ENCODE peak calls at places on chromosomes 16 and 17, in nine cellular contexts. X is ascending aorta, Q is tibial nerve, C is fibroblast of pulmonary artery, P is A549, W is prostate gland, U is dorsolateral prefrontal cortex, R is HCT116, H is sigmoid colon. A is an unnamed sample.

GRCh38 chr17:72631568-72631967 is 460.9 kb downstream of the SLC39A11 start:
- DNase-seq in C (no peak), X (no peak), R (no peak), H (no peak), Q (no peak), U (no peak), P (no peak), W (no peak), A (no peak)

GRCh38 chr17:62740066-62740465 is 68.0 kb downstream of the MARCHF10 start:
- DNase-seq in P (no peak), W (no peak), R (no peak), C (no peak), Q (no peak), X (no peak), U (no peak), H (no peak), A (no peak)

GRCh38 chr17:28141783-28142182 is 99.3 kb downstream of the NLK start:
- DNase-seq in C (no peak), Q (no peak), X (no peak), R (no peak), H (no peak), U (no peak), W (no peak), P (no peak), A (no peak)

GRCh38 chr16:15435216-15435864 is 952 bp downstream of the BMERB1 start:
- DNase-seq in W (no peak), Q (no peak), H (no peak), P (no peak), X (no peak), U (no peak), C (no peak), R (no peak), A (no peak)

GRCh38 chr17:50208611-50209061 is 7.2 kb upstream of the COL1A1 start:
- DNase-seq in W (no peak), H (peak), U (no peak), X (peak), P (no peak), C (peak), R (no peak), Q (no peak), A (no peak)

GRCh38 chr17:76734080-76734840 is 2.9 kb downstream of the SRSF2 start:
- DNase-seq in P (peak), W (no peak), R (no peak), X (no peak), U (no peak), H (no peak), C (peak), Q (no peak), A (no peak)

GRCh38 chr16:1809281-1809801 is 15.8 kb upstream of the IGFALS start:
- DNase-seq in H (no peak), R (no peak), X (no peak), U (no peak), Q (no peak), P (peak), C (no peak), W (no peak), A (no peak)

GRCh38 chr17:77875051-77875780 is 83.3 kb upstream of the TNRC6C start:
- DNase-seq in X (no peak), P (no peak), W (no peak), Q (no peak), H (no peak), C (peak), R (no peak), U (no peak), A (no peak)

GRCh38 chr16:3149630-3150345 is 15.0 kb downstream of the ZNF213 start:
- DNase-seq in U (peak), X (peak), Q (peak), W (peak), R (no peak), P (peak), H (peak), C (peak), A (no peak)

GRCh38 chr17:27984816-27985215 is 57.7 kb upstream of the NLK start:
- DNase-seq in H (no peak), X (no peak), Q (no peak), P (no peak), U (no peak), R (no peak), C (no peak), W (no peak), A (no peak)

GRCh38 chr16:71803305-71803690 is 5.3 kb downstream of the AP1G1 start:
- DNase-seq in C (no peak), U (no peak), W (no peak), X (no peak), R (no peak), H (no peak), P (no peak), Q (no peak), A (no peak)

GRCh38 chr17:63438092-63439051 is 7.7 kb downstream of the CYB561 start:
- DNase-seq in R (no peak), C (no peak), U (no peak), P (no peak), X (no peak), H (no peak), W (no peak), Q (no peak), A (no peak)

GRCh38 chr17:62703776-62704380 is 76.4 kb downstream of the MRC2 start:
- DNase-seq in H (peak), P (peak), C (peak), X (peak), R (no peak), U (peak), W (peak), Q (peak), A (no peak)

GRCh38 chr17:7475764-7476422 is 3.5 kb downstream of the ZBTB4 start:
- DNase-seq in C (no peak), R (no peak), X (peak), Q (peak), H (peak), W (no peak), U (no peak), P (no peak), A (no peak)

GRCh38 chr16:47847220-47847970 is 308.4 kb downstream of the ABCC12 start:
- DNase-seq in H (no peak), U (no peak), X (no peak), C (peak), Q (no peak), W (no peak), P (no peak), R (no peak), A (no peak)

GRCh38 chr17:75412455-75413317 is 7.2 kb upstream of the GRB2 start:
- DNase-seq in U (peak), R (peak), H (peak), Q (peak), P (peak), W (peak), C (peak), X (peak), A (no peak)

GRCh38 chr17:50285941-50286340 is 11.7 kb downstream of the TMEM92 start:
- DNase-seq in H (no peak), C (no peak), U (no peak), Q (no peak), X (no peak), W (no peak), P (no peak), R (no peak), A (no peak)

GRCh38 chr17:2064980-2065785 is 10.3 kb downstream of the HIC1 start:
- DNase-seq in U (no peak), X (no peak), H (no peak), Q (no peak), P (peak), C (peak), W (no peak), R (no peak), A (no peak)

GRCh38 chr17:69769050-69769449 is 306.0 kb upstream of the KCNJ16 start:
- DNase-seq in R (no peak), C (no peak), Q (no peak), P (no peak), W (no peak), H (no peak), X (no peak), U (no peak), A (no peak)

GRCh38 chr16:19014456-19014855 is 30.7 kb downstream of the TMC7 start:
- DNase-seq in W (no peak), P (peak), Q (no peak), H (no peak), X (no peak), R (no peak), U (no peak), C (peak), A (no peak)

GRCh38 chr17:72386619-72387237 is 265.9 kb downstream of the SOX9 start:
- DNase-seq in H (no peak), C (no peak), R (no peak), X (no peak), W (no peak), Q (no peak), U (no peak), P (peak), A (no peak)

GRCh38 chr17:4492762-4493561 is 5.7 kb upstream of the SPNS2 start:
- DNase-seq in C (peak), U (no peak), R (no peak), X (no peak), W (no peak), Q (peak), P (peak), H (no peak), A (no peak)

GRCh38 chr17:55710410-55710809 is 12.3 kb downstream of the TMEM100 start:
- DNase-seq in U (no peak), W (no peak), C (peak), P (no peak), R (no peak), Q (no peak), X (no peak), H (no peak), A (no peak)

GRCh38 chr16:72434159-72434558 is 262.2 kb upstream of the PMFBP1 start:
- DNase-seq in W (no peak), X (no peak), Q (no peak), P (peak), C (peak), R (peak), H (no peak), U (no peak), A (no peak)

GRCh38 chr17:17809527-17810373 is 27.0 kb downstream of the SREBF1 start:
- DNase-seq in C (peak), U (no peak), R (no peak), H (peak), Q (peak), P (peak), W (peak), X (no peak), A (no peak)

GRCh38 chr17:2123467-2124251 is 68.8 kb downstream of the HIC1 start:
- DNase-seq in Q (no peak), X (no peak), H (no peak), R (no peak), P (no peak), W (no peak), C (peak), U (no peak), A (no peak)

GRCh38 chr17:77306048-77306789 is 165.4 kb downstream of the SEC14L1 start:
- DNase-seq in P (no peak), U (no peak), Q (no peak), C (no peak), X (no peak), H (no peak), W (no peak), R (no peak), A (no peak)

GRCh38 chr16:63890072-63890471 is 1231.8 kb downstream of the CDH11 start:
- DNase-seq in Q (peak), X (no peak), C (peak), P (no peak), R (no peak), U (no peak), W (peak), H (no peak), A (no peak)

GRCh38 chr17:66679631-66680517 is 155.0 kb upstream of the CACNG5 start:
- DNase-seq in C (no peak), Q (peak), U (no peak), P (no peak), W (no peak), H (no peak), R (no peak), X (no peak), A (no peak)

GRCh38 chr17:42027540-42027889 is 7.6 kb downstream of the NKIRAS2 start:
- DNase-seq in U (no peak), P (no peak), C (no peak), R (no peak), Q (no peak), X (no peak), H (no peak), W (no peak), A (no peak)

GRCh38 chr17:42023524-42024349 is 3.8 kb downstream of the NKIRAS2 start:
- DNase-seq in W (no peak), P (no peak), Q (peak), U (no peak), R (no peak), X (peak), C (peak), H (peak), A (no peak)

GRCh38 chr17:42027961-42028790 is 8.3 kb downstream of the NKIRAS2 start:
- DNase-seq in R (peak), W (no peak), C (peak), Q (no peak), H (no peak), X (no peak), P (peak), U (no peak), A (no peak)

GRCh38 chr17:42026821-42027539 is 7.1 kb downstream of the NKIRAS2 start:
- DNase-seq in P (no peak), C (no peak), U (no peak), X (no peak), W (no peak), Q (no peak), H (no peak), R (no peak), A (no peak)

GRCh38 chr17:42025191-42025579 is 5.3 kb downstream of the NKIRAS2 start:
- DNase-seq in Q (no peak), H (no peak), W (no peak), X (no peak), U (no peak), P (no peak), R (no peak), C (no peak), A (no peak)
- TF ChIP-seq CTCF in Q (no peak), H (no peak), W (no peak), X (no peak), U (no peak), P (peak), R (no peak), C (no peak), A (no peak)

GRCh38 chr17:19718613-19719364 is 2.4 kb upstream of the SLC47A2 start:
- DNase-seq in R (no peak), H (no peak), P (peak), W (no peak), X (no peak), C (no peak), Q (no peak), U (no peak), A (no peak)
- TF ChIP-seq CTCF in R (peak), H (no peak), P (peak), W (no peak), X (no peak), C (no peak), Q (no peak), U (no peak), A (no peak)

DNA sequence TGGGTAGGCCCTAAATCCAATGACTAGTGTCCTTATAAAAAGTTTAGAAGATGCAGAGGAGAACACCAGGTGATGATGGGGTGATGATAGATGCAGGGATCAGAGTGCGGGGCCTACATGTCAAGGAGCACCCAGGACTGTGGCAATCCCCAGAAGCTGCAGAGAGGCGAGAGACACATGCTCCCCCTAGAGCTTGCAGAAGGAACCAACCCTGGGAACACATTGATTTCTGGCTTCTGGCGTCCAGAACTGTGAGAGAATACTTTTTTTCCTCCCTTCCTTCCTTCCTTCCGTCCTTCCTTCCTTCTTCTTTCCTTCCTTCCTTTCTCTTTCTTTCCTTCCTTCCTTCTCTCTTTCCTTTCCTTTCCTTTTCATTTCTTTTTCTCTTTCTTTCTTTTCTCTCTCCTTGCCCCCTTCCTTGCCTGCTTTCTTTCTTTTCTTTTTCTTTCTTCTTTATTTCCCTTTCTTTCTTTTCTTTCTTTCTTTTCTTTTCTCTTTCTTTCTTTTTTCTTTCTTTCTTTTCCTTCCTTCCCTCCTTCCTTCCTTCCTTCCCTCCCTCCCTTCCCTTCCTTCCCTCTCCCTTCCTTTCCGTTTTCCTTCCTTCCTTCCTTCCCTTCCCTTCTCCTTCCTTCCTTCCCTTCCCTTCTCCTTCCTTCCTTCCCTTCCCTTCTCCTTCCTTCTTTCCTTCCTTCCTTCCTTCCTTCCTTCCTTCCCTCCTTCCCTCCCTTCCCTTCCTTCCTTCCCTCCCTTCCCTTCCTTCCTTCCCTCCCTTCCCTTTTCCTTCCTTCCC is 134.3 kb downstream of the HAPSTR1 start:
- DNase-seq in U (peak), Q (no peak), W (no peak), X (no peak), R (peak), C (peak), H (peak), P (peak), A (no peak)
- TF ChIP-seq CTCF in U (peak), Q (no peak), W (no peak), X (no peak), R (peak), C (peak), H (no peak), P (peak), A (peak)

GRCh38 chr16:79299154-79299799 is 301.3 kb downstream of the MAF start:
- DNase-seq in W (no peak), R (no peak), H (no peak), X (no peak), U (no peak), C (no peak), P (no peak), Q (no peak), A (no peak)
- TF ChIP-seq CTCF in W (no peak), R (no peak), H (no peak), X (no peak), U (no peak), C (no peak), P (no peak), Q (no peak), A (no peak)

GRCh38 chr16:50676684-50677225 is 4.4 kb downstream of the SNX20 start:
- DNase-seq in U (no peak), C (no peak), H (no peak), Q (no peak), P (no peak), R (no peak), X (no peak), W (no peak), A (no peak)

GRCh38 chr16:50675686-50676610 is 5.2 kb downstream of the SNX20 start:
- DNase-seq in U (no peak), H (no peak), W (peak), X (no peak), Q (no peak), R (no peak), P (no peak), C (no peak), A (no peak)

GRCh38 chr16:50674831-50675230 is 6.3 kb downstream of the SNX20 start:
- DNase-seq in H (no peak), R (no peak), W (no peak), U (no peak), X (no peak), C (no peak), Q (no peak), P (no peak), A (no peak)

GRCh38 chr16:50679266-50679665 is 1.8 kb downstream of the SNX20 start:
- DNase-seq in R (no peak), X (no peak), U (no peak), C (no peak), P (no peak), H (no peak), W (no peak), Q (no peak), A (no peak)

DNA sequence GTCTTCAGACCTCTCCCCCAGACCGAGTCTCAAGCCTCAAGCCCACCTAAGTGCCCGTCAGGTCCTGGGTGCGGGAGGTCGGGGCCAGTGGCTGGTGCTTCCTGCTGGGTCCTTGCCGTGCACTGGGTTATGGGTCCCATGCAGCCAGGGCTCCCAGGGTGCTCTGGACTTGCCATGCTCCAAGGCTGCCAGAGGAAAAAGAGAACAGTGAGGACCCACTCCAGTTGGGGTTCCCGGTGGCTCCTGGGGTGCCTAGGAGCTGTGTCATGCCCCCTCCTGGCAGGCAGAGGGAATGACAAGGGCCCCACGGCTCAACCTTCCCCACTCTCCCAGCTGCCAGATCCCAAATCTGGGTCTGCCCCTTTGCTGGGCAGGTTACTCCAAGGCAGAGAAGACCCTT is 3.8 kb downstream of the SNX20 start:
- DNase-seq in U (no peak), W (no peak), R (no peak), P (no peak), H (no peak), X (no peak), Q (no peak), C (no peak), A (no peak)
- TF ChIP-seq CTCF in U (no peak), W (no peak), R (peak), P (peak), H (no peak), X (peak), Q (no peak), C (peak), A (peak)

DNA sequence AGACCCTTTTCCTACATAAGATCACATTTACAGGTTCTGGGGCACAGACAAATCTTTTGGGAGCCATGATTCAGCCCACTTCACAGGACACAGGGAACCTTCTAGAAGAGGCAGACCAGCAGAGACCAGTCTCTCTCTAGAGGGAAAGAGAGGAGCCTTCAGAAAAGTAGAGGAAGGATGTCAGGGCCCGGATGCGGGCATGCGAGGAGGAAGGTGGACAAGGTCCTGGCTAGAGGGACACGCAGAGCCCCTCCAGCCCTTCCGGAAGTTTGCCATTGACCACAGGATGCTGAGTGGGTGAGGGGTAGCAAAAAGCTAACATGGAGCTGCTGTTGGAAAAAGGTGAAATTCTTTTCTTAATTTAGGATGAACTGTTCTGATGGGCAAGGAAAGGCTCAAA is 55.8 kb upstream of the MEAK7 start:
- DNase-seq in C (no peak), W (no peak), R (no peak), Q (no peak), U (no peak), P (no peak), H (no peak), X (no peak), A (no peak)
- TF ChIP-seq CTCF in C (no peak), W (no peak), R (no peak), Q (no peak), U (no peak), P (no peak), H (no peak), X (no peak), A (no peak)

GRCh38 chr16:22692916-22693646 is 120.9 kb upstream of the HS3ST2 start:
- DNase-seq in W (no peak), H (no peak), X (no peak), C (no peak), U (no peak), P (no peak), Q (no peak), R (no peak), A (no peak)
- TF ChIP-seq CTCF in W (no peak), H (no peak), X (no peak), C (no peak), U (no peak), P (no peak), Q (no peak), R (no peak), A (no peak)

DNA sequence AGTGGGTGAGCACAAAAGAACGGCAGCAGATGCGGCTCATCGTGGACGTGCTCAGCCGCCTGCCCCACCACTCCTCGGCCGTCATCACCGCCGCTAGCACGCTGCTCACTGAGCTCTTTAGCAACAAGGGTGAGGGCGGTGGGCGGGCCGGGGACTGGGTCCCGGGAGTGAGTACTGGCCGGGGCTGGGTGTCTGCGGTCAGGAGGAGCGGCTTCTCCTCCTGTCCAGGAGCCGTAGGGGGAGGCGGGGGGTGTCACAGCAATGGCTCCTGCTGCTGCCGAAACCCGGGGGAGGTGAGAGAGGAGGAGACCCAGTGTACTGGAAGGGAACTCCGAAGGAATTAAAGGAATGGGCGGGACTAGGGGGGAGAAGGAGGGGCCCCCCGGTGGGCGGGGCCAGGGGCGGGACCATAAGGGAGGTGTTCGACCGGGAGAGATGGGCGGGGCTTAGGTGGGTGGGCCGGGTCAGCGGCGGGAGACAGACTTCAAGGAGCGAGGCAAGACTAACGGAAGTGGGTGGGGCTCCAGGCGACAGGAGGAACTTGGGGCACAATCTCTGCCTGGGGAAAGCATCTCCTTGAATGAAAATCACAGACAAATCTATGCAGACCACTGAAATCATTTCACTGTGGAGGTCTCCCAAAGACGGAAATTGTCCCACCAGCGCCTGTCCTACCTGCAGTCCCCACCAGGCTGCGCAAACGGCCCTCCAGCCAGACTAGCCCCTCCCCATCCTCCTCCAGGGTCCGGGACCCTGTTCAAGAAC is 2.3 kb downstream of the NAGS start:
- DNase-seq in P (peak), X (peak), U (peak), H (peak), R (peak), Q (peak), W (peak), C (peak), A (peak)
- TF ChIP-seq CTCF in P (peak), X (peak), U (peak), H (peak), R (peak), Q (no peak), W (no peak), C (peak), A (peak)